ENCODE peak calls at places on chromosomes 11 and 22, in five cellular contexts. F, W, Q, X and G are unnamed samples.

GRCh38 chr11:56783448-56784041 is 35.0 kb upstream of the OR9G4 start:
- DNase-seq in F (no peak), W (peak), Q (peak), X (peak), G (peak)

GRCh38 chr11:45844822-45845573 is 2.3 kb upstream of the CRY2 start:
- DNase-seq in X (no peak), F (no peak), Q (no peak), W (no peak), G (no peak)

GRCh38 chr11:103877221-103877620 is 159.2 kb upstream of the DDI1 start:
- DNase-seq in W (peak), F (no peak), X (no peak), Q (no peak), G (peak)

GRCh38 chr22:47218671-47219070 is 456.2 kb downstream of the TBC1D22A start:
- DNase-seq in Q (no peak), X (no peak), F (no peak), W (no peak), G (no peak)

GRCh38 chr11:74299000-74299399 is 12.4 kb downstream of the P4HA3 start:
- DNase-seq in F (no peak), X (no peak), Q (no peak), W (no peak), G (peak)

GRCh38 chr22:19848298-19849224 is 6.1 kb downstream of the GNB1L start:
- DNase-seq in W (peak), Q (peak), F (no peak), X (no peak), G (no peak)

GRCh38 chr11:33910261-33910959 is 18.5 kb upstream of the LMO2 start:
- DNase-seq in F (no peak), X (no peak), W (no peak), Q (no peak), G (peak)

GRCh38 chr11:32437406-32438345 is 2.3 kb upstream of the WT1 start:
- DNase-seq in F (no peak), X (peak), W (no peak), Q (no peak), G (no peak)

GRCh38 chr11:33936745-33937612 is 45.1 kb upstream of the LMO2 start:
- DNase-seq in Q (no peak), W (no peak), X (no peak), F (no peak), G (peak)

GRCh38 chr11:12201016-12201985 is 90.9 kb downstream of the MICAL2 start:
- DNase-seq in X (peak), W (peak), Q (no peak), F (no peak), G (peak)

GRCh38 chr22:45576730-45577464 is 74.2 kb downstream of the FBLN1 start:
- DNase-seq in X (no peak), W (no peak), Q (no peak), F (no peak), G (no peak)

GRCh38 chr11:134332189-134332631 is 422 bp downstream of the GLB1L2 start:
- DNase-seq in X (peak), F (no peak), Q (no peak), W (no peak), G (no peak)

GRCh38 chr11:127042445-127042844 is 41.9 kb upstream of the KIRREL3 start:
- DNase-seq in X (no peak), W (no peak), Q (no peak), F (no peak), G (no peak)

GRCh38 chr11:113591122-113591521 is 115.0 kb downstream of the TMPRSS5 start:
- DNase-seq in Q (no peak), W (no peak), F (no peak), X (peak), G (no peak)

GRCh38 chr22:37314315-37315046 is 32.2 kb downstream of the CYTH4 start:
- DNase-seq in F (no peak), W (no peak), X (no peak), Q (no peak), G (no peak)

GRCh38 chr22:25358421-25359170 is 139.2 kb downstream of the CRYBB2 start:
- DNase-seq in X (no peak), Q (no peak), W (no peak), F (no peak), G (no peak)

GRCh38 chr11:47417712-47418111 is 8.5 kb downstream of the PSMC3 start:
- DNase-seq in F (no peak), X (no peak), W (no peak), Q (no peak), G (no peak)

GRCh38 chr11:121236115-121237001 is 56.2 kb upstream of the SC5D start:
- DNase-seq in W (no peak), X (no peak), Q (no peak), F (no peak), G (peak)